ENCODE peak calls at places on chromosomes 16 and 17, in eight cellular contexts. E, J, H, A, O, B, L and D are unnamed samples. For H3K36me3, the result is how much of the 10 kb centered on the place peaks cover.

GRCh38 chr17:41527076-41528023 is 758 bp downstream of the KRT19 start:
- DNase-seq in J (no peak), H (no peak), B (peak), E (peak), A (no peak), L (no peak), O (no peak), D (peak)

GRCh38 chr16:1181715-1182671 is 29.1 kb downstream of the CACNA1H start:
- DNase-seq in B (peak), H (peak), A (peak), L (peak), J (no peak), E (no peak), O (peak), D (peak)

GRCh38 chr16:30697264-30698138 is 1.5 kb upstream of the SRCAP start:
- DNase-seq in B (no peak), E (peak), L (no peak), O (no peak), A (no peak), H (no peak), J (no peak), D (peak)

GRCh38 chr16:28061702-28062101 is 1.8 kb downstream of the GSG1L start:
- DNase-seq in A (no peak), O (no peak), L (no peak), B (no peak), E (no peak), H (no peak), J (no peak), D (no peak)

GRCh38 chr17:21280081-21280518 is 4.4 kb upstream of the MAP2K3 start:
- DNase-seq in A (peak), J (peak), L (peak), O (peak), H (peak), E (peak), B (peak), D (peak)

GRCh38 chr16:11064202-11064540 is 119.8 kb downstream of the CLEC16A start:
- DNase-seq in L (no peak), B (no peak), O (no peak), J (no peak), H (no peak), A (no peak), E (no peak), D (no peak)

GRCh38 chr17:17830740-17831207 is 6.0 kb downstream of the SREBF1 start:
- DNase-seq in H (no peak), L (no peak), J (no peak), A (peak), O (peak), B (no peak), E (no peak), D (no peak)

GRCh38 chr16:1791256-1791942 is 2.1 kb downstream of the IGFALS start:
- DNase-seq in O (no peak), E (no peak), L (no peak), H (no peak), A (no peak), J (no peak), B (no peak), D (peak)

GRCh38 chr16:86405319-86405718 is 105.0 kb upstream of the FOXF1 start:
- DNase-seq in L (no peak), H (no peak), B (no peak), A (no peak), E (no peak), O (no peak), J (no peak), D (no peak)

GRCh38 chr17:67492824-67493490 is 115.9 kb downstream of the PITPNC1 start:
- DNase-seq in L (no peak), E (no peak), B (no peak), A (no peak), O (no peak), H (no peak), J (no peak), D (no peak)

GRCh38 chr17:72063262-72063661 is 57.6 kb upstream of the SOX9 start:
- DNase-seq in B (no peak), H (no peak), L (no peak), A (no peak), J (no peak), O (no peak), E (no peak), D (no peak)

GRCh38 chr17:19418312-19418992 is 7.4 kb downstream of the RNF112 start:
- DNase-seq in B (no peak), O (no peak), L (no peak), J (no peak), H (no peak), A (no peak), E (no peak), D (no peak)

GRCh38 chr17:72373910-72374741 is 253.3 kb downstream of the SOX9 start:
- DNase-seq in B (no peak), L (peak), A (no peak), J (no peak), H (peak), O (no peak), E (no peak), D (no peak)

GRCh38 chr16:71883193-71883848 is 661 bp downstream of the ZNF821 start:
- DNase-seq in L (peak), J (peak), B (peak), A (no peak), O (peak), H (peak), E (peak), D (peak)

GRCh38 chr16:46658925-46659324 is 30.1 kb downstream of the VPS35 start:
- DNase-seq in E (no peak), A (peak), B (no peak), L (no peak), H (no peak), J (no peak), O (peak), D (no peak)

GRCh38 chr16:17313085-17313611 is 157.6 kb downstream of the XYLT1 start:
- DNase-seq in A (no peak), H (peak), O (peak), J (no peak), B (peak), E (no peak), L (no peak), D (no peak)

GRCh38 chr16:51982715-51983680 is 563.9 kb downstream of the TOX3 start:
- DNase-seq in O (peak), H (peak), J (peak), B (peak), E (peak), A (peak), L (no peak), D (peak)

GRCh38 chr16:11796227-11797165 is 562 bp downstream of the ZC3H7A start:
- DNase-seq in J (peak), E (peak), L (peak), A (peak), B (peak), H (peak), O (peak), D (peak)

GRCh38 chr16:19167710-19168172 is 299 bp upstream of the SYT17 start:
- DNase-seq in A (peak), O (peak), H (peak), B (peak), J (no peak), E (peak), L (peak), D (peak)

GRCh38 chr17:73191443-73192218 is 1.2 kb upstream of the COG1 start:
- DNase-seq in A (peak), O (peak), J (peak), E (peak), L (peak), H (peak), B (peak), D (peak)

GRCh38 chr16:1070084-1070987 is 2.2 kb upstream of the SSTR5 start:
- DNase-seq in E (no peak), A (no peak), H (no peak), L (no peak), J (no peak), O (no peak), B (no peak), D (peak)

GRCh38 chr17:33509331-33509730 is 216.2 kb upstream of the ASIC2 start:
- DNase-seq in B (no peak), O (no peak), L (no peak), H (peak), E (no peak), J (no peak), A (no peak), D (no peak)

GRCh38 chr16:3363793-3364192 is 8.1 kb downstream of the OR2C1 start:
- DNase-seq in H (no peak), B (no peak), J (no peak), E (peak), O (no peak), A (no peak), L (no peak), D (no peak)

GRCh38 chr16:46911038-46911437 is 26.9 kb downstream of the GPT2 start:
- DNase-seq in O (no peak), L (no peak), H (no peak), E (no peak), J (no peak), A (no peak), B (no peak), D (no peak)

GRCh38 chr16:11024333-11025053 is 80.1 kb downstream of the CLEC16A start:
- DNase-seq in B (no peak), L (no peak), O (no peak), A (no peak), J (no peak), H (no peak), E (no peak), D (no peak)

GRCh38 chr17:67125417-67125816 is 81.1 kb downstream of the CACNG1 start:
- DNase-seq in E (peak), H (peak), O (peak), L (no peak), A (no peak), B (no peak), J (no peak), D (no peak)

GRCh38 chr16:79598341-79599181 is 2.0 kb downstream of the MAF start:
- DNase-seq in O (peak), A (peak), J (peak), B (peak), E (no peak), L (peak), H (no peak), D (peak)

GRCh38 chr16:57123216-57123968 is 31.0 kb downstream of the CPNE2 start:
- DNase-seq in H (no peak), B (no peak), J (no peak), L (no peak), O (no peak), A (no peak), E (no peak), D (no peak)

GRCh38 chr16:87603684-87604571 is 1.6 kb downstream of the JPH3 start:
- DNase-seq in A (no peak), J (no peak), O (no peak), E (no peak), L (no peak), H (no peak), B (no peak), D (peak)
- H3K4me3 ChIP-seq in A (no peak), J (no peak), O (no peak), E (no peak), L (no peak), H (peak), B (no peak), D (peak)

GRCh38 chr17:78547035-78547434 is 30.2 kb downstream of the DNAH17 start:
- DNase-seq in L (no peak), J (no peak), H (no peak), E (no peak), A (no peak), B (no peak), O (no peak), D (no peak)

GRCh38 chr17:78544876-78545755 is 32.1 kb downstream of the DNAH17 start:
- DNase-seq in L (no peak), O (no peak), H (no peak), E (no peak), J (no peak), B (no peak), A (no peak), D (no peak)

GRCh38 chr17:78548725-78549124 is 28.5 kb downstream of the DNAH17 start:
- DNase-seq in L (no peak), A (no peak), E (no peak), J (no peak), B (no peak), O (no peak), H (no peak), D (no peak)

GRCh38 chr17:78546476-78546875 is 30.7 kb downstream of the DNAH17 start:
- DNase-seq in O (peak), E (no peak), J (no peak), H (no peak), A (no peak), B (no peak), L (no peak), D (no peak)

GRCh38 chr17:78550464-78550863 is 26.7 kb downstream of the DNAH17 start:
- DNase-seq in J (no peak), B (no peak), O (no peak), E (no peak), A (no peak), L (no peak), H (no peak), D (no peak)
- H3K36me3 ChIP-seq in J (under half), B (under half), O (under half), E (under half), A (under half), L (under half), H (under half), D (under half)

DNA sequence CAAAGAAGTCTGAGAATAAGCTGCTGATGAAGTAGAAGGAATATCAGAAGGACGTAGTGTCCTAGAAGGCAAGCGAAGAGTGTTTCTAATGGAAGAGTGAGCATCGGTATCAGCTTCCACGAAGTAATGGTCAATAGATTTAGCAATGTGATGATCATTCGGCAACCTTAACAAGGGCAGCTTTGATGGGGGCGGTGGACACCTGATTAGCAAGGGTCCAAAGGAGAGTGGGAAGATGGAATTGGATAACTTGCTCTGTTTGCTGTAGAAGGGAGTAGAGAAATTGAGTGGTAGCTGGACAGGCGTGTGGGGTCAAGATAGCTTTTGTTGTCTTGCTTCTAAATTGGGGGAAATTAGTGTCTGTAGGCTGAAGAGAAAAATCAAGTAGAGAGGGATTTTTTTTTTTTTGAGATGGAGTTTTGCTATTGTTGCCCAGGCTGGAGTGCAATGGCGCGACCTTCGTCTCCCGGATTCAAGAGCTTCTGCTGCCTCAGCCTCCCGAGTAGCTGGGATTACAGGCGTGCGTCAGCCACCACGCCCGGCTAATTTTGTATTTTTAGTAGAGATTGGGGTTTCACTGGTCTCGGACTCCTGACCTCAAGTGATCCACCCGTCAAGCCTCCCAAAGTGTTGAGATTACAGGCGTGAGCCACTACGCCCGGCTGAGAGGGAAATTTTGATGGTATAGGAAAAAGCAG is 13.9 kb upstream of the HES7 start:
- DNase-seq in H (no peak), E (no peak), O (no peak), B (peak), L (no peak), J (no peak), A (no peak), D (peak)
- H3K4me3 ChIP-seq in H (peak), E (peak), O (no peak), B (no peak), L (peak), J (peak), A (no peak), D (peak)

DNA sequence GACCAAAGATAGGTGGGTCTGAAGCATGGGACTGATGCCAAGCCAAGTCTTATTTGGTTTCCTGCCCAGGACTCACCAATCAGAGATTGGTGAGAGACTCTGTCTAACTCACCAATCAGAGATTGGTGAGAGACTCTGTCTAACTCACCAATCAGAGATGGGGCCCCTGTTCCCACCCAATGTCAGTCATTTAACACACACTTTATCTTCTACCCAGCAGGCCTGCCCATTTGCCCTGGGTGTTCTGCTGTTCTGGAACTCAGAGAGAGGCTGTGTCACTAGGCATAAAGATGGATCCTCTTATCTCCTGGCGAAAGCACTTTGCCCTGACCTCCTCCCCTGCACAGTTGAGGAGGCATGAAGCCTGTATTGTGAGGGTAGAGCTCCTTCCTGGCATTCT is 5.4 kb upstream of the RHOT1 start:
- DNase-seq in A (no peak), H (peak), E (no peak), O (no peak), J (no peak), L (no peak), B (no peak), D (no peak)
- H3K36me3 ChIP-seq in A (under half), H (under half), E (under half), O (under half), J (under half), L (under half), B (under half), D (under half)

DNA sequence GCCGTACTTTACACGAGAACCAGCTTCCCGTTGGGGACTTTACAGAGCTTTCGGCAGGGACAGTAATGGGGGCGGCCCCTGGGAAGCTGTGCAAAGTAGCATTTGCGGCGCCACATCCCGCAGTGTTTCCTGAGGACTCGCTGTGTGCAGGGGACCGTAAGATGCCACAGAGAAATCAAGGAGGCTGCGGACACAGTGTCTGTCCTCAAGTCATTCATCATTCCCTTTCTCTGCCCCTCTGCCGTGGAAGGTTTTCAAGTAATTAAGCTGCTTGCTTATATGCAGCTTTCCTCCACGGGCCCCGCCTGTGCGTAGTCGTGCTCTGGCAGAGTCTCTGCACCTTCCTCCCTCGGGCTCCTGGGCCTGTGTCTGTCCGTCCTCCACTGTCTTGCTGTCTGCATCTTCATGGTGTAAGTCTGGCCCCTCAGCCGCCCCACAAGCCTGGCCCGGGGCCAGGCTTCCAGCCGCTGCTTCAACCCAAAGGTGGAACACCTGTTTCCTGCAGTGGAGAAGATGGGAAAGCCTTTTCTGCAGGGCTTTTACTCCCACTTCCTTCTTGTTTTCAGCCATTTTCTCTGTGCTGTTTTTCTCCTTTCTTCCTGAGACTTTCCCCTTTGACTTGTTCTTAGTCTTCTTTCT is 216.9 kb upstream of the CHMP6 start:
- DNase-seq in L (no peak), O (no peak), J (no peak), A (no peak), E (no peak), B (no peak), H (peak), D (no peak)
- H3K4me3 ChIP-seq in L (no peak), O (no peak), J (no peak), A (no peak), E (no peak), B (no peak), H (no peak), D (no peak)

DNA sequence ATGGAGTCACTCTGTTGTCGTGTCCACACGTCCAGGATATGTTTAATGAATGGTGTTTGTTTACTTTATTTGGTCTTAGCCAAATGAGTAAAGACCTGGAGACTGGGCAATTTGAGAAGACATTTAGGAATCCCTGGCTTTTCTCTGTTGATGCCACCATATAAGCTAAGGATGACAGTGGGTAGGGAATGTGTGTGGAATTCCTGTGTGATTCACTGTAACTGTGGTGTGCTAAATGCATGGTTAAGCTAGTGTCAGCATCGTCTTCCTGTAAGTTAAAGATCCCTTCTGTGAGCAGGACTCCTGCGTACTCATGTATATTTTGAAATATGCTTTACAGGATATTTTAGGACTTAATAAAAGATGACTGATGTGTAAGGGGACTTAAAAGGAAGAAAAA is 26.4 kb downstream of the GOSR1 start:
- DNase-seq in B (no peak), A (no peak), H (no peak), J (no peak), E (no peak), O (no peak), L (no peak), D (no peak)
- H3K36me3 ChIP-seq in B (under half), A (under half), H (under half), J (under half), E (half or more), O (under half), L (half or more), D (under half)

DNA sequence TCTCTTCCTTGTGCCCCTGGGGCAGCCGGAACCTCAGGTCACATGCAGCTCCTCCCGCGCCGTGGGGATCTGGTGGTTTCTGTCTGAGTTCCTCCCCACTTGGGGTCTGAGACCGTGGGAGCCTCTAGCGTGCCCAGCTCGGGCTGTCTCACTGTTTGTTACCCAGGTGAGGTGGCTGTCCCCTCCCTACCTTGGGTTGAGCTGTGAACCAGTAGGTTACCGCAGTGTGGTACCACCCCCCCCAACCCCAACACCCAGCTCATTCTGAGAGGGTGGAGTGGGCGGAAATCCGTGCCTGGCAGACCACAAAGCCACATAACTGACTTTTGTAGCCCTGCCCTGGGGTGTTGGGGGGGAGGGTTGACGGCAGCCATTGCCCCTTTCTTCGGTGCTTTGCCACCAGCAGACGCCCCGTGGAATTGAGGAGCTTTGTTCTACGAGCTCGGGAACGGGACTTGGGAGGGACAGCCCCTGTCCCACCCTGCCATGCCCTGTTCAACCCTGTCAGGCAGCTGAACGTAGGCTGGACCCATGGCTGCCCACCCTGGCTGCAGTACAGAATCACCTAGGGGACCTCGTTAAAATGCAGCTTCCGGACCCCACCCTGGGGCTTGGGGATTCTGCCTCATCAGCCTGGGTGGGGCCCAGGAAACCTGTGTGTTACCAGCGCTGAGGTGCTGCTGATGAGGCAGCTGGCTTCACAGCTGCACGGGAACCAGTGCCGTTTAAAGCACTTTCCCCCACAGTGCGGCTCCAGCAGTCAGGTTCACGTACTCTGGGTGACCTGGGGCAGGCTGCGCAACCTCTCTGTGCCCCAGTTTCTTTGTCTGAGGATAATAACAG is 18.5 kb downstream of the RAP1GAP2 start:
- DNase-seq in E (no peak), L (no peak), H (no peak), B (no peak), A (no peak), J (peak), O (no peak), D (no peak)
- H3K4me3 ChIP-seq in E (no peak), L (peak), H (no peak), B (no peak), A (no peak), J (peak), O (no peak), D (no peak)